ENCODE peak calls at places on chromosomes 1 and 21, in four cellular contexts. J is left lung, U is cardiac muscle cell, E is left ventricle myocardium inferior. Y is an unnamed sample.
A peak's percentile ranks its signal among the peaks of the same experiment; 100 is the strongest.

GRCh38 chr1:181117648-181118449 is 29.3 kb downstream of the IER5 start:
- DNase-seq in E (no peak), U (no peak), J (peak; percentile 85), Y (no peak)

GRCh38 chr1:169511339-169512028 is 25.7 kb upstream of the SLC19A2 start:
- DNase-seq in U (peak; percentile 90), E (no peak), J (no peak), Y (no peak)

GRCh38 chr1:204507317-204508105 is 8.7 kb upstream of the MDM4 start:
- DNase-seq in U (peak; percentile 78), J (no peak), E (no peak), Y (peak; percentile 28)

GRCh38 chr1:169957884-169958283 is 64.2 kb upstream of the SCYL3 start:
- DNase-seq in J (no peak), U (no peak), E (no peak), Y (no peak)

GRCh38 chr1:228166170-228166936 is 749 bp downstream of the IBA57 start:
- DNase-seq in E (peak; percentile 65), J (peak; percentile 80), U (peak; percentile 57), Y (peak; percentile 84)

GRCh38 chr1:237282266-237282783 is 240.3 kb downstream of the RYR2 start:
- DNase-seq in U (no peak), E (no peak), J (no peak), Y (no peak)

GRCh38 chr1:220807726-220808125 is 21.0 kb downstream of the MTARC1 start:
- DNase-seq in E (no peak), J (no peak), U (no peak), Y (no peak)

GRCh38 chr1:40059292-40059959 is 18.9 kb downstream of the CAP1 start:
- DNase-seq in E (no peak), U (peak; percentile 86), J (no peak), Y (no peak)

GRCh38 chr21:45971487-45972352 is 9.8 kb upstream of the COL6A1 start:
- DNase-seq in J (no peak), U (peak; percentile 78), E (peak; percentile 81), Y (no peak)

GRCh38 chr1:90922996-90923395 is 98.8 kb downstream of the ZNF644 start:
- DNase-seq in J (no peak), U (no peak), E (no peak), Y (no peak)

GRCh38 chr1:99306056-99306455 is 41.8 kb downstream of the PLPPR4 start:
- DNase-seq in J (no peak), U (no peak), E (no peak), Y (no peak)

DNA sequence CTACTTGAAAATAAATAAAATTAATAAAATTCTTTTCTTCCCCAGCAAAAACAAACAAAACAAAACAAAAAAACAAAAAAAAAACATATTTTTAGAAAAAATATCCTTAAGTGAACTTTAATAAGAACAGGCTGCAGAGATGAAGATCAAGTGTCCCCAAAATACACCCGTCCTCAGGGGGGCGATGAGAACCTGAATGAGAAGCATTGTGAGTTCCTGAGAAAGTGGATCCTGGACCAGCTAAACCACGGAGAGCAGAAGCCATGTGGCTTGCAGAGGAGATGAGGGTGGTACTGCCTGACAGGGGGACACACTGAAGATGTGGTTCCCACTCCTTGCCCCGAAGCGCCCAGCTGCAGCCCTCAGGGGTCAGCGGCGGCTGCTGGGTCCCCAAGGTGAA is 89.3 kb downstream of the ITPKB start:
- DNase-seq in E (peak; percentile 19), J (no peak), U (peak; percentile 41), Y (no peak)
- H3K4me1 ChIP-seq in E (peaks cover 29% of the 10 kb centered on the region), J (peaks cover 5% of the 10 kb centered on the region), U (peaks cover 36% of the 10 kb centered on the region), Y (peaks cover 4% of the 10 kb centered on the region)

GRCh38 chr1:160672789-160673695 is 26.2 kb upstream of the SLAMF1 start:
- DNase-seq in E (no peak), U (no peak), J (no peak), Y (no peak)

GRCh38 chr1:160672118-160672517 is 25.3 kb upstream of the SLAMF1 start:
- DNase-seq in E (no peak), J (no peak), U (no peak), Y (no peak)

GRCh38 chr1:160669802-160670201 is 23.0 kb upstream of the SLAMF1 start:
- DNase-seq in J (no peak), U (no peak), E (no peak), Y (no peak)

GRCh38 chr1:160670701-160671100 is 23.9 kb upstream of the SLAMF1 start:
- DNase-seq in E (no peak), U (no peak), J (no peak), Y (no peak)

DNA sequence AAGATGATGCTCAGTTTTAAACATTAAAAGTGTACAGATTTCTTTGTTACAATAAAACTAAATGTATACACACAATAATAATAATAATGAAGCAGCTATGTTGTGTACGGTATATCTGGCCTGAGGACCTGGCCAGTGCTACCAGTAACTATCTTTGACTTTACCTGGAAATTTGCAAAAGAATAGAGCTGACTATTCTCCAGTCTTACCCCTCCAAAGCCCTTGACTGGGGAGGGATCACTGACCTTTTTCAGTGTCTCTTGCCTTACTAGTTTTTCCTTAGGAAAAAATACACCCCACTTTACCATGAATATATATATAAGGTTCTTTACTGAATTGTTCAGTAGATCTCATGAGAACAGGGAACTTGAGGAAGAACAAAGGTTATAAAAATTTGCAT is 24.8 kb upstream of the SLAMF1 start:
- DNase-seq in E (no peak), U (no peak), J (no peak), Y (no peak)
- H3K4me1 ChIP-seq in E (peaks cover 2% of the 10 kb centered on the region), U (no peaks in the 10 kb centered on the region), J (no peaks in the 10 kb centered on the region), Y (no peaks in the 10 kb centered on the region)

GRCh38 chr1:19391596-19391981 is 79.5 kb downstream of the SLC66A1 start:
- DNase-seq in E (no peak), U (no peak), J (no peak), Y (no peak)
- H3K4me1 ChIP-seq in E (peaks cover 73% of the 10 kb centered on the region), U (no peaks in the 10 kb centered on the region), J (peaks cover 11% of the 10 kb centered on the region), Y (peaks cover 42% of the 10 kb centered on the region)

GRCh38 chr1:160207751-160208150 is 2.6 kb downstream of the PEA15 start:
- DNase-seq in U (no peak), E (no peak), J (no peak), Y (no peak)

GRCh38 chr1:160209041-160209655 is 4.0 kb downstream of the PEA15 start:
- DNase-seq in U (no peak), J (no peak), E (no peak), Y (no peak)

GRCh38 chr1:160207118-160207650 is 2.0 kb downstream of the PEA15 start:
- DNase-seq in J (no peak), U (no peak), E (no peak), Y (no peak)

GRCh38 chr1:160209656-160210046 is 4.5 kb downstream of the PEA15 start:
- DNase-seq in J (no peak), U (peak; percentile 29), E (peak; percentile 67), Y (no peak)

DNA sequence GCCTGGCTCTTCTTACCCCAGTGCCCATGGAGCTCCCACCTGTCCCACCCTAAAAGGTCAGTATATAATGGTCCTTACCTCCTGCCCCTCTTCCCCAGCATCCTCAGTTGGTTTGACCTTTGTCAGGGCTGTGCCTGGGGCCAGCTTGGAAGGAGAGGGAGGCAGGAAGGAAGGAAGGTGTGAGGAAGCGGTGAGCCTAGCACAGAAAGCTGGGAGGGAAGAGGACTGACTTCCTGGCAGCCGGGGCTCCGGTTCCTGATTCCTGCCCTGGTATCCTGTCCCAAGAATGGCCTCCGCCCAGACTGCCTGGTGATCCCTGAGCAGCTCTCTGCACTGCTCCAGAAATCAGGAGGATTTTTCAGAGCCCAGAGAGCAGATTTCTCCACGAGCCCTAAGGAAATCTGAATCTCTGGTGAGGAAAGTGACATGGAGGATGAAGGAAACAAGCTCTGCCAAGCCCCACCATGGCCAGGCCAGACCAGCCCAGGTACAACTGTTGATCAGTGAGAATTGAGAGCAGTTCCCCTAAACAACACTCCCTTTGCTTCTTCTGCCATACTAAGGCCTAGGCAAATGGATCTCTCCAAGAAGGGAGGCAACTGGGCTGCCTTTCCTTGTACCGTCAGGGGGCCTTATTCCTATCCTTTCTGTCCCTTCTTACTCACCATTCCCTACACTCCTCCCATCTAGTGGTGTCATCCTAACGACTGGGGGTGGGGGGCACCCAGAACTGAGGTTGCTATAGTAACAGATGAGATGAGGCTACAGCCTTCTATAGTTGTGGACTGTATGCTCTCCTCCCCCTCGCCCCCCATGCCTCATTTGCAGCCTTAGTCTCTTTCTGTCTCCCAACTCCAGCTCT is 3.2 kb downstream of the PEA15 start:
- DNase-seq in E (peak; percentile 25), U (no peak), J (no peak), Y (no peak)
- H3K4me1 ChIP-seq in E (peaks cover 81% of the 10 kb centered on the region), U (peaks cover 62% of the 10 kb centered on the region), J (peaks cover 28% of the 10 kb centered on the region), Y (peaks cover 17% of the 10 kb centered on the region)

GRCh38 chr1:15156807-15157380 is 3.3 kb downstream of the TMEM51 start:
- DNase-seq in J (no peak), E (no peak), U (no peak), Y (no peak)
- H3K4me1 ChIP-seq in J (peaks cover 8% of the 10 kb centered on the region), E (peaks cover 74% of the 10 kb centered on the region), U (peaks cover 13% of the 10 kb centered on the region), Y (peaks cover 18% of the 10 kb centered on the region)

DNA sequence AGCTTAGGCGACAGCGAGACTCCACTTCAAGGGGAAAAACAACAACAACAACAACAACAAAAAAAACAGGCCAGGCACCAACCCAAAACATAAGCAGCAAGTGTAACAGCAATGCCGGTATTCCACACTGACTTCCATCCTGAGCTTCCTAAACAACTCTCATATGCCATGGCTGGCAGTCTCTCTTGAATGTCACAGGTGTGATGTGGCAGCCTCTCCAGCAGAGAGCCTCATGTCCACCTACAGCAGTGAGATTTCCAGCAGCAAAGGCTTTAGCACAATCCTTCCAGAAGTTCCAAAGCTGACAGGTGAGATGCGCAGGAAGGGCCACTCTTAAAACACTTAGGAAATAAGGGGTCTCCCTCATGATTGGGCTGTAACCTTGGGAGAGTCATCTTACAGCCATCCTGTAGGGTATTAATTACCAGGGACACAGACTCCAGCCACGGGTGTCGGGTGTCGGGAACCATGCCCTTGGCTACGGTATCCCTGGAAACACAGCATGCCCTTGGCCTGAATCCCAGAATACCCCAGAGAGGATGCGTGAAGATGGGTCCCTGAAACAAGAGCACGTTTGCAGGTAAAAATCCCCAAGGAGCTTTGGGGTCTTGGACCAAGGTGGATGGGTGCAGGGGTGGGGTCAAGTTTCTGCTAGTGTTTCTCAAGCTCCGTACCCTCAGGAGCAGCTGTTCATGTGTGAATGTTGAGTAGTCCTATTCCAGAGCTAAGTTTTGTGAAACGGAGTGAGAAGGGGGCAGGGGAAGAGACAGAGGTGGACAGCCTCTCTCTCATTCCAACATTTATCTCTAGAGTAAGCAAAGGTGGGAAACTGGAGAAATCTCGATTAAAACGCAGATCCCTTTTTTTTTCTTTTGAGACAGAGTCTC is 31.4 kb downstream of the CLSTN1 start:
- DNase-seq in J (no peak), E (no peak), U (peak; percentile 11), Y (no peak)
- H3K4me1 ChIP-seq in J (no peaks in the 10 kb centered on the region), E (peaks cover 50% of the 10 kb centered on the region), U (peaks cover 4% of the 10 kb centered on the region), Y (peaks cover 4% of the 10 kb centered on the region)